ENCODE peak calls at places on chromosomes 12 and 14, in nine cellular contexts. A is astrocyte; E is AG04450; F is tibial nerve; D is WTC11; W is progenitor cell of endocrine pancreas; S is CD4-positive, alpha-beta T cell; J is CD8-positive, alpha-beta T cell; H is mucosa of descending colon. M is an unnamed sample.
A peak's percentile ranks its signal among the peaks of the same experiment; 100 is the strongest.

GRCh38 chr14:60653388-60653690 is 4.1 kb upstream of the SIX1 start:
- DNase-seq in A (no peak), E (no peak), F (no peak), D (peak; percentile 42), W (no peak), S (no peak), J (no peak), H (no peak), M (no peak)

GRCh38 chr14:51304428-51304827 is 64.4 kb downstream of the TMX1 start:
- DNase-seq in A (peak; percentile 86), E (no peak), F (no peak), D (no peak), W (no peak), S (no peak), J (no peak), H (no peak), M (no peak)

GRCh38 chr12:64890873-64891468 is 66.5 kb downstream of the TBC1D30 start:
- DNase-seq in A (peak; percentile 32), E (no peak), F (no peak), D (no peak), W (no peak), S (no peak), J (no peak), H (peak; percentile 5), M (no peak)

GRCh38 chr14:30541318-30541717 is 17.6 kb upstream of the G2E3 start:
- DNase-seq in A (no peak), E (no peak), F (no peak), D (no peak), W (no peak), S (no peak), J (no peak), H (no peak), M (no peak)

GRCh38 chr14:90900712-90901111 is 84.5 kb upstream of the TTC7B start:
- DNase-seq in A (no peak), E (no peak), F (no peak), D (no peak), W (no peak), S (no peak), J (no peak), H (no peak), M (no peak)

GRCh38 chr12:6426882-6427671 is 17.7 kb upstream of the CD27 start:
- DNase-seq in A (no peak), E (no peak), F (no peak), D (no peak), W (no peak), S (peak; percentile 76), J (peak; percentile 68), H (peak; percentile 36), M (no peak)

GRCh38 chr12:84091642-84092041 is 821.0 kb downstream of the SLC6A15 start:
- DNase-seq in A (no peak), E (no peak), F (no peak), D (no peak), W (no peak), S (no peak), J (no peak), H (no peak), M (no peak)

GRCh38 chr12:92928431-92928961 is 599 bp downstream of the EEA1 start:
- DNase-seq in A (no peak), E (no peak), F (peak; percentile 13), D (peak; percentile 16), W (no peak), S (peak; percentile 46), J (peak; percentile 20), H (peak; percentile 49), M (peak; percentile 9)

GRCh38 chr14:31457665-31458659 is 656 bp upstream of the DTD2 start:
- DNase-seq in A (no peak), E (no peak), F (no peak), D (no peak), W (no peak), S (no peak), J (no peak), H (no peak), M (no peak)

GRCh38 chr12:43836455-43836989 is 641 bp downstream of the TMEM117 start:
- DNase-seq in A (peak; percentile 58), E (no peak), F (peak; percentile 29), D (no peak), W (no peak), S (no peak), J (no peak), H (peak; percentile 40), M (no peak)

GRCh38 chr14:34782031-34782430 is 67.6 kb upstream of the CFL2 start:
- DNase-seq in A (no peak), E (no peak), F (no peak), D (no peak), W (no peak), S (no peak), J (no peak), H (no peak), M (no peak)

GRCh38 chr14:104138891-104139459 is 588 bp downstream of the KIF26A start:
- DNase-seq in A (no peak), E (no peak), F (no peak), D (peak; percentile 17), W (no peak), S (no peak), J (no peak), H (no peak), M (no peak)

GRCh38 chr12:54018608-54018984 is 9.6 kb upstream of the HOXC6 start:
- DNase-seq in A (no peak), E (no peak), F (peak; percentile 68), D (no peak), W (no peak), S (no peak), J (no peak), H (no peak), M (no peak)

GRCh38 chr12:113416091-113416754 is 6.0 kb upstream of the SDSL start:
- DNase-seq in A (no peak), E (no peak), F (peak; percentile 47), D (no peak), W (no peak), S (no peak), J (no peak), H (peak; percentile 21), M (no peak)

GRCh38 chr14:35814371-35815005 is 5.4 kb upstream of the RALGAPA1 start:
- DNase-seq in A (peak; percentile 8), E (no peak), F (peak; percentile 68), D (peak; percentile 82), W (peak; percentile 48), S (peak; percentile 76), J (peak; percentile 72), H (peak; percentile 83), M (peak; percentile 83)

GRCh38 chr14:71311061-71311460 is 403.8 kb downstream of the PCNX1 start:
- DNase-seq in A (no peak), E (no peak), F (no peak), D (no peak), W (no peak), S (no peak), J (no peak), H (no peak), M (no peak)

GRCh38 chr14:71304588-71305133 is 397.4 kb downstream of the PCNX1 start:
- DNase-seq in A (no peak), E (no peak), F (no peak), D (no peak), W (no peak), S (no peak), J (no peak), H (no peak), M (no peak)

GRCh38 chr14:71314717-71315116 is 407.5 kb downstream of the PCNX1 start:
- DNase-seq in A (no peak), E (no peak), F (no peak), D (no peak), W (no peak), S (no peak), J (no peak), H (no peak), M (no peak)

GRCh38 chr14:71308671-71309070 is 401.4 kb downstream of the PCNX1 start:
- DNase-seq in A (no peak), E (no peak), F (no peak), D (no peak), W (no peak), S (no peak), J (no peak), H (no peak), M (no peak)

DNA sequence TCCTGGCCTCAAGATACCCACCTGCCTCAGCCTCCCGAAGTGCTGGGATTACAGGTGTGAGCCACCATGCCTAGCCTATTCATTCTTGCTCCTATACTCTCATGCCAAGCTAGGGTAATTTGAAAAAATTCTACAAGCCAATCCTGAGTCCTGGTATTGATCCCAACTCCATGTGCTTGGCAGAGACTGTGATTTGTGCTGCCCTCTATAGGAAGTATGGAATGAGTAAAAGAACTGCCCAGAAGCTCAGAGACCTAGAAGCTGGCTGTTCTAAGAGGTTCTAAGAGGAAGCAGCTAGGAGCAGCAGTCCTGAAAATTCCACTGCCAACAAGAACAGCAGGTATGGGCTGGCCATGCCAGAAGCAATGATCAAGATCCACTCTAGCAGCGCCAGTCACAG is 402.5 kb downstream of the PCNX1 start:
- DNase-seq in A (no peak), E (no peak), F (no peak), D (no peak), W (no peak), S (no peak), J (no peak), H (no peak), M (no peak)
- TF ChIP-seq CTCF in A (no peak), E (peak; percentile 11), F (no peak), D (no peak), W (peak; percentile 51), S (no peak), J (no peak), H (no peak), M (peak; percentile 25)

GRCh38 chr12:57815177-57816000 is 3.1 kb downstream of the AVIL start:
- DNase-seq in A (no peak), E (no peak), F (no peak), D (peak; percentile 57), W (no peak), S (no peak), J (no peak), H (no peak), M (no peak)
- TF ChIP-seq CTCF in A (no peak), E (peak; percentile 21), F (no peak), D (no peak), W (no peak), S (no peak), J (no peak), H (no peak), M (no peak)

DNA sequence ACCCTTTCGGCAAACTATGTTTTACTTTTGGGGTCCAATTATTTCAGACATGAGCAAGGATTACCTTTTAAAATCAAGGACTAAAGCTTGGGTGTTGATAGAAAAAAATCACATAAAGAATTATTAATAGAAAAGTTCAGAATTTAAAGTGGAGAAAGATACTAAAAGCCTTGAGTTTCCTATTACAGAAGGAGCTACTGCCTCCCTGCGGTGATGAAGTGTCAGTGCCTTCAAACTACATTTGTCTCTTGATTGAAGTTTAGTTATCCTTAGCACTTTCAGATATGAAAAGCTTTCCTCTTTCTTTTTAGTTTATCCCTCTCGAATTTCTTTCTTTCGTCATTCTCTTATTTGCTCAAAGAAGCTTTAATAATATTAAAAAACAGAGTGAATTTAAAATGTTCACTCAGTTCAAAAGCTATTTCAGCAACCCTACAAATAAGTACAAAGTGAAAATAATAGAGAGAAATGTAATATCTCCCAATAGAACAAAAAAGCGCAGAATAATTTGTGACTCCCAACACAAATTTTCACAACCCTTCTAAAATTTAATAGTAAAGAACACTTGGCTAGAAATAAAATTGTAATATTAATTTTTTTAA is 87.6 kb downstream of the SEC23A start:
- DNase-seq in A (peak; percentile 25), E (no peak), F (no peak), D (peak; percentile 17), W (no peak), S (no peak), J (no peak), H (peak; percentile 43), M (no peak)
- TF ChIP-seq CTCF in A (peak; percentile 87), E (peak; percentile 87), F (peak; percentile 75), D (peak; percentile 47), W (peak; percentile 93), S (peak; percentile 68), J (peak; percentile 83), H (peak; percentile 50), M (peak; percentile 93)

GRCh38 chr12:17511369-17511768 is 578.6 kb downstream of the RERGL start:
- DNase-seq in A (no peak), E (no peak), F (no peak), D (no peak), W (no peak), S (no peak), J (no peak), H (no peak), M (no peak)
- TF ChIP-seq CTCF in A (no peak), E (no peak), F (no peak), D (peak; percentile 18), W (peak; percentile 51), S (no peak), J (no peak), H (no peak), M (peak; percentile 59)